ENCODE peak calls at places on chromosomes 1 and 21, in seven cellular contexts. S is glutamatergic neuron; L is stimulated activated effector memory CD8-positive, alpha-beta T cell treated with anti-CD3 and anti-CD28 coated beads, Interleukin-12 subunit alpha, Interleukin-12 subunit beta, amount 100 ng/mL, for 72 hours; Y is cardiac fibroblast; D is CD4-positive, CD25-positive, alpha-beta regulatory T cell; X is NCI-H446; G is right atrium auricular region. P is an unnamed sample.

GRCh38 chr1:212012034-212012740 is 23.2 kb downstream of the INTS7 start:
- DNase-seq in S (peak; percentile 70), X (peak; percentile 79), L (peak; percentile 53), G (peak; percentile 77), Y (peak; percentile 81), D (peak; percentile 73), P (peak; percentile 71)

GRCh38 chr1:244840219-244840794 is 4.8 kb downstream of the COX20 start:
- DNase-seq in S (no peak), Y (no peak), D (no peak), G (no peak), X (no peak), L (no peak), P (no peak)

GRCh38 chr1:23210351-23210785 is 6.9 kb downstream of the HTR1D start:
- DNase-seq in Y (peak; percentile 22), G (no peak), L (no peak), S (no peak), D (no peak), X (no peak), P (peak; percentile 71)

GRCh38 chr1:21302747-21303715 is 12.8 kb upstream of the ECE1 start:
- DNase-seq in G (no peak), S (no peak), Y (peak; percentile 92), X (peak; percentile 65), L (no peak), D (no peak), P (no peak)

GRCh38 chr1:230008721-230009120 is 58.3 kb upstream of the GALNT2 start:
- DNase-seq in L (no peak), G (no peak), X (no peak), Y (no peak), S (no peak), D (no peak), P (no peak)

GRCh38 chr1:220527279-220528048 is 472 bp upstream of the MARK1 start:
- DNase-seq in L (no peak), G (no peak), S (peak; percentile 36), X (no peak), D (peak; percentile 7), Y (peak; percentile 6), P (peak; percentile 39)

GRCh38 chr1:38942664-38943428 is 1.2 kb upstream of the RHBDL2 start:
- DNase-seq in L (no peak), G (no peak), D (no peak), X (no peak), Y (no peak), S (no peak), P (no peak)

GRCh38 chr1:199855580-199855979 is 171.9 kb upstream of the NR5A2 start:
- DNase-seq in L (no peak), S (no peak), D (no peak), X (no peak), G (no peak), Y (peak; percentile 75), P (no peak)

GRCh38 chr1:13790290-13791035 is 90.5 kb downstream of the PRDM2 start:
- DNase-seq in S (no peak), G (no peak), L (no peak), X (no peak), D (no peak), Y (no peak), P (no peak)

GRCh38 chr1:205688171-205688570 is 7.9 kb upstream of the SLC45A3 start:
- DNase-seq in Y (no peak), G (no peak), S (no peak), D (no peak), L (no peak), X (no peak), P (no peak)

GRCh38 chr1:157090196-157090647 is 9.4 kb downstream of the ETV3L start:
- DNase-seq in X (peak; percentile 90), G (peak; percentile 86), D (peak; percentile 71), S (peak; percentile 95), L (peak; percentile 90), Y (peak; percentile 89), P (peak; percentile 89)

GRCh38 chr21:45309069-45309521 is 21.4 kb upstream of the POFUT2 start:
- DNase-seq in S (peak; percentile 87), G (no peak), L (no peak), D (peak; percentile 33), Y (peak; percentile 86), X (peak; percentile 45), P (peak; percentile 84)

GRCh38 chr1:100989306-100990077 is 36.1 kb downstream of the DPH5 start:
- DNase-seq in S (no peak), X (peak; percentile 13), D (no peak), L (no peak), Y (peak; percentile 90), G (no peak), P (no peak)

GRCh38 chr1:205488074-205488723 is 16.3 kb upstream of the CDK18 start:
- DNase-seq in L (peak; percentile 47), X (peak; percentile 82), Y (peak; percentile 70), G (no peak), S (peak; percentile 65), D (peak; percentile 50), P (peak; percentile 78)

GRCh38 chr1:212792396-212792908 is 758 bp downstream of the TATDN3 start:
- DNase-seq in L (no peak), D (no peak), G (no peak), X (no peak), S (no peak), Y (no peak), P (no peak)

GRCh38 chr1:9472386-9473031 is 66.8 kb upstream of the SLC25A33 start:
- DNase-seq in Y (no peak), X (no peak), L (no peak), D (no peak), G (no peak), S (no peak), P (no peak)

GRCh38 chr1:227789881-227790400 is 25.5 kb upstream of the PRSS38 start:
- DNase-seq in X (no peak), S (no peak), L (no peak), G (peak; percentile 54), Y (no peak), D (no peak), P (no peak)

GRCh38 chr1:162822391-162823200 is 32.1 kb downstream of the HSD17B7 start:
- DNase-seq in D (no peak), X (peak; percentile 33), L (no peak), G (no peak), S (peak; percentile 45), Y (no peak), P (peak; percentile 85)

GRCh38 chr1:198845851-198846250 is 207.0 kb downstream of the PTPRC start:
- DNase-seq in S (no peak), D (no peak), X (no peak), G (no peak), L (no peak), Y (peak; percentile 73), P (no peak)

GRCh38 chr1:43729816-43730463 is 22.6 kb downstream of the ST3GAL3 start:
- DNase-seq in D (no peak), Y (peak; percentile 11), L (no peak), G (no peak), X (no peak), S (no peak), P (no peak)

GRCh38 chr1:205668951-205669340 is 11.4 kb downstream of the SLC45A3 start:
- DNase-seq in G (no peak), Y (no peak), D (no peak), X (no peak), L (no peak), S (no peak), P (no peak)

GRCh38 chr1:210698661-210699060 is 370.0 kb downstream of the HHAT start:
- DNase-seq in X (no peak), G (no peak), S (no peak), D (no peak), Y (no peak), L (no peak), P (no peak)

GRCh38 chr1:174875306-174875705 is 124.4 kb upstream of the CACYBP start:
- DNase-seq in Y (no peak), G (no peak), S (no peak), X (no peak), D (no peak), L (no peak), P (peak; percentile 44)

GRCh38 chr1:44103270-44104131 is 15.1 kb upstream of the KLF17 start:
- DNase-seq in S (peak; percentile 33), D (no peak), L (no peak), Y (peak; percentile 16), X (no peak), G (no peak), P (peak; percentile 87)

GRCh38 chr21:33290441-33290840 is 24.3 kb downstream of the IL10RB start:
- DNase-seq in G (no peak), D (no peak), X (no peak), S (no peak), Y (no peak), L (no peak), P (no peak)

GRCh38 chr1:10735603-10736305 is 60.7 kb downstream of the CASZ1 start:
- DNase-seq in S (no peak), D (no peak), G (no peak), Y (no peak), X (no peak), L (no peak), P (no peak)

GRCh38 chr1:184890539-184890973 is 83.8 kb downstream of the NIBAN1 start:
- DNase-seq in L (peak; percentile 24), G (no peak), Y (peak; percentile 61), X (no peak), S (no peak), D (peak; percentile 67), P (no peak)

GRCh38 chr1:210527091-210527490 is 198.4 kb downstream of the HHAT start:
- DNase-seq in Y (no peak), S (no peak), X (no peak), G (no peak), L (no peak), D (no peak), P (no peak)

GRCh38 chr21:33441489-33442477 is 38.0 kb downstream of the TMEM50B start:
- DNase-seq in L (no peak), G (peak; percentile 63), Y (peak; percentile 96), S (no peak), X (no peak), D (no peak), P (no peak)